ENCODE peak calls at places on chromosomes 3 and 15, in six cellular contexts. One of them, this sample, is unnamed.

GRCh38 chr3:134430950-134431445 is 54.8 kb downstream of the ANAPC13 start:
- DNase-seq in HFF-Myc: no peak
- DNase-seq in COR-L47: no peak
- DNase-seq in dermis microvascular lymphatic vessel endothelial cell: no peak
- DNase-seq in activated CD4-positive, CD25-positive, alpha-beta regulatory T cell treated with anti-CD3 and anti-CD28 coated beads, Interleukin-2, amount 50 U/mL, for 72 hours: no peak
- DNase-seq in NCI-H1417: peak
- DNase-seq in this sample: peak

GRCh38 chr15:34795267-34796081 is at the start of gene ACTC1:
- DNase-seq in dermis microvascular lymphatic vessel endothelial cell: no peak
- DNase-seq in activated CD4-positive, CD25-positive, alpha-beta regulatory T cell treated with anti-CD3 and anti-CD28 coated beads, Interleukin-2, amount 50 U/mL, for 72 hours: no peak
- DNase-seq in HFF-Myc: no peak
- DNase-seq in COR-L47: no peak
- DNase-seq in NCI-H1417: no peak
- DNase-seq in this sample: no peak

GRCh38 chr15:31101262-31102048 is at the start of gene TRPM1:
- DNase-seq in HFF-Myc: no peak
- DNase-seq in dermis microvascular lymphatic vessel endothelial cell: no peak
- DNase-seq in activated CD4-positive, CD25-positive, alpha-beta regulatory T cell treated with anti-CD3 and anti-CD28 coated beads, Interleukin-2, amount 50 U/mL, for 72 hours: no peak
- DNase-seq in NCI-H1417: peak
- DNase-seq in COR-L47: no peak
- DNase-seq in this sample: no peak

GRCh38 chr3:53134631-53135232 is 4.5 kb upstream of the RFT1 start:
- DNase-seq in NCI-H1417: peak
- DNase-seq in activated CD4-positive, CD25-positive, alpha-beta regulatory T cell treated with anti-CD3 and anti-CD28 coated beads, Interleukin-2, amount 50 U/mL, for 72 hours: peak
- DNase-seq in HFF-Myc: peak
- DNase-seq in dermis microvascular lymphatic vessel endothelial cell: peak
- DNase-seq in COR-L47: peak
- DNase-seq in this sample: peak

GRCh38 chr15:89105147-89105546 is 16.9 kb downstream of the ABHD2 start:
- DNase-seq in COR-L47: no peak
- DNase-seq in activated CD4-positive, CD25-positive, alpha-beta regulatory T cell treated with anti-CD3 and anti-CD28 coated beads, Interleukin-2, amount 50 U/mL, for 72 hours: no peak
- DNase-seq in HFF-Myc: peak
- DNase-seq in NCI-H1417: no peak
- DNase-seq in dermis microvascular lymphatic vessel endothelial cell: no peak
- DNase-seq in this sample: no peak

GRCh38 chr3:184737063-184737462 is 25.2 kb upstream of the MAGEF1 start:
- DNase-seq in dermis microvascular lymphatic vessel endothelial cell: no peak
- DNase-seq in HFF-Myc: no peak
- DNase-seq in NCI-H1417: no peak
- DNase-seq in activated CD4-positive, CD25-positive, alpha-beta regulatory T cell treated with anti-CD3 and anti-CD28 coated beads, Interleukin-2, amount 50 U/mL, for 72 hours: peak
- DNase-seq in COR-L47: no peak
- DNase-seq in this sample: no peak

GRCh38 chr3:62919784-62920183 is 44.6 kb upstream of the CADPS start:
- DNase-seq in dermis microvascular lymphatic vessel endothelial cell: no peak
- DNase-seq in activated CD4-positive, CD25-positive, alpha-beta regulatory T cell treated with anti-CD3 and anti-CD28 coated beads, Interleukin-2, amount 50 U/mL, for 72 hours: no peak
- DNase-seq in COR-L47: no peak
- DNase-seq in NCI-H1417: no peak
- DNase-seq in HFF-Myc: no peak
- DNase-seq in this sample: no peak

GRCh38 chr3:14772533-14773138 is 46.1 kb upstream of the FGD5 start:
- DNase-seq in NCI-H1417: no peak
- DNase-seq in COR-L47: no peak
- DNase-seq in activated CD4-positive, CD25-positive, alpha-beta regulatory T cell treated with anti-CD3 and anti-CD28 coated beads, Interleukin-2, amount 50 U/mL, for 72 hours: no peak
- DNase-seq in dermis microvascular lymphatic vessel endothelial cell: no peak
- DNase-seq in HFF-Myc: no peak
- DNase-seq in this sample: no peak

GRCh38 chr15:67879440-67880129 is 39.7 kb upstream of the RNU6-1 start:
- DNase-seq in HFF-Myc: no peak
- DNase-seq in NCI-H1417: no peak
- DNase-seq in dermis microvascular lymphatic vessel endothelial cell: no peak
- DNase-seq in COR-L47: no peak
- DNase-seq in activated CD4-positive, CD25-positive, alpha-beta regulatory T cell treated with anti-CD3 and anti-CD28 coated beads, Interleukin-2, amount 50 U/mL, for 72 hours: no peak
- DNase-seq in this sample: no peak

GRCh38 chr3:174191895-174192294 is 667.2 kb upstream of the NAALADL2 start:
- DNase-seq in activated CD4-positive, CD25-positive, alpha-beta regulatory T cell treated with anti-CD3 and anti-CD28 coated beads, Interleukin-2, amount 50 U/mL, for 72 hours: no peak
- DNase-seq in dermis microvascular lymphatic vessel endothelial cell: no peak
- DNase-seq in HFF-Myc: no peak
- DNase-seq in COR-L47: no peak
- DNase-seq in NCI-H1417: no peak
- DNase-seq in this sample: no peak

This sample was measured in NCI-H2171.